ENCODE peak calls at places on chromosomes 13 and 19, in five cellular contexts. U, W, Y, C and N are unnamed samples.

GRCh38 chr13:32940601-32941000 is 75.6 kb upstream of the KL start:
- DNase-seq in C (no peak), W (no peak), Y (peak; percentile 86), U (no peak), N (no peak)

GRCh38 chr13:91132786-91133185 is 214.7 kb upstream of the MIR17HG start:
- DNase-seq in Y (no peak), U (no peak), W (no peak), C (no peak), N (no peak)

GRCh38 chr19:757811-758668 is 7.1 kb downstream of the MISP start:
- DNase-seq in W (no peak), U (no peak), Y (no peak), C (no peak), N (no peak)

GRCh38 chr13:95604534-95604915 is 40.0 kb downstream of the DZIP1 start:
- DNase-seq in W (no peak), C (no peak), Y (no peak), U (no peak), N (no peak)

GRCh38 chr19:41013359-41013758 is 22.3 kb downstream of the CYP2B6 start:
- DNase-seq in C (no peak), Y (no peak), W (no peak), U (no peak), N (no peak)

GRCh38 chr13:48828962-48829405 is 146.7 kb upstream of the FNDC3A start:
- DNase-seq in Y (no peak), C (no peak), U (no peak), W (no peak), N (no peak)

GRCh38 chr19:6489278-6490061 is 7.9 kb upstream of the DENND1C start:
- DNase-seq in Y (peak; percentile 67), W (no peak), C (no peak), U (no peak), N (no peak)

GRCh38 chr13:99766641-99767045 is 204.9 kb downstream of the ZIC5 start:
- DNase-seq in Y (no peak), W (no peak), C (no peak), U (no peak), N (no peak)

GRCh38 chr19:38993271-38993670 is 17.7 kb upstream of the FBXO17 start:
- DNase-seq in U (no peak), C (no peak), Y (no peak), W (no peak), N (no peak)

GRCh38 chr19:35349614-35350521 is 2.2 kb downstream of the FFAR1 start:
- DNase-seq in C (no peak), Y (peak; percentile 72), W (no peak), U (no peak), N (peak; percentile 29)

GRCh38 chr19:55454787-55455243 is 6.6 kb downstream of the ISOC2 start:
- DNase-seq in W (peak; percentile 46), Y (peak; percentile 95), C (peak; percentile 24), U (no peak), N (no peak)

GRCh38 chr13:60267498-60268202 is 103.9 kb upstream of the DIAPH3 start:
- DNase-seq in W (peak; percentile 24), U (peak; percentile 31), Y (no peak), C (no peak), N (peak; percentile 64)

GRCh38 chr13:40389081-40389641 is 277.3 kb downstream of the FOXO1 start:
- DNase-seq in C (no peak), U (peak; percentile 17), Y (no peak), W (peak; percentile 47), N (no peak)

GRCh38 chr13:104648291-104648690 is 1582.1 kb upstream of the SLC10A2 start:
- DNase-seq in W (no peak), U (no peak), C (no peak), Y (peak; percentile 82), N (no peak)

GRCh38 chr13:75723927-75724326 is 87.8 kb downstream of the LMO7 start:
- DNase-seq in U (no peak), W (no peak), Y (no peak), C (no peak), N (no peak)

GRCh38 chr13:114115796-114116195 is 16.6 kb downstream of the RASA3 start:
- DNase-seq in U (no peak), W (no peak), Y (peak; percentile 57), C (no peak), N (no peak)

GRCh38 chr13:81658598-81659370 is 1317.9 kb upstream of the SPRY2 start:
- DNase-seq in C (no peak), Y (no peak), W (no peak), U (no peak), N (no peak)

GRCh38 chr13:46317120-46317519 is 69.9 kb downstream of the RUBCNL start:
- DNase-seq in C (no peak), Y (no peak), U (no peak), W (no peak), N (no peak)

GRCh38 chr13:41059466-41059865 is 1.8 kb upstream of the WBP4 start:
- DNase-seq in U (no peak), W (no peak), C (no peak), Y (no peak), N (no peak)

GRCh38 chr13:75636339-75637095 is 387 bp downstream of the LMO7 start:
- DNase-seq in Y (peak; percentile 84), C (peak; percentile 12), W (peak; percentile 47), U (peak; percentile 31), N (peak; percentile 65)

GRCh38 chr19:23222998-23223652 is 27.1 kb downstream of the ZNF724 start:
- DNase-seq in C (no peak), Y (no peak), U (no peak), W (no peak), N (no peak)

GRCh38 chr19:30864460-30865215 is 484.6 kb downstream of the TSHZ3 start:
- DNase-seq in C (no peak), Y (peak; percentile 91), U (no peak), W (no peak), N (no peak)

GRCh38 chr19:35858311-35858710 is 1.6 kb downstream of the KIRREL2 start:
- DNase-seq in U (no peak), Y (no peak), W (no peak), C (no peak), N (no peak)

GRCh38 chr13:45219938-45220375 is 19.1 kb upstream of the KCTD4 start:
- DNase-seq in C (no peak), Y (no peak), U (no peak), W (no peak), N (no peak)

GRCh38 chr13:43963726-43964125 is 84.0 kb downstream of the LACC1 start:
- DNase-seq in Y (no peak), C (no peak), U (no peak), W (peak; percentile 19), N (no peak)